ENCODE peak calls at places on chromosome 13, in nine cellular contexts. G is tibial artery, C is psoas muscle, H is colonic mucosa, I is testis, D is cardiac muscle cell, J is IMR-90, R is suprapubic skin, Z is heart right ventricle. N is an unnamed sample. For H3K9me3, the result is how much of the 10 kb centered on the place peaks cover.

GRCh38 chr13:97327521-97328221 is 105.5 kb downstream of the MBNL2 start:
- DNase-seq in C (no peak), J (peak), Z (no peak), I (no peak), D (peak), G (no peak), R (no peak), H (no peak), N (no peak)

GRCh38 chr13:113548778-113549621 is 35.6 kb upstream of the TFDP1 start:
- DNase-seq in D (no peak), C (no peak), J (no peak), R (no peak), G (peak), Z (no peak), H (peak), I (peak), N (peak)

GRCh38 chr13:47213057-47213456 is 316.2 kb upstream of the HTR2A start:
- DNase-seq in H (no peak), G (no peak), J (peak), D (no peak), C (no peak), R (no peak), I (no peak), Z (no peak), N (no peak)

GRCh38 chr13:30111810-30112209 is 195.5 kb downstream of the KATNAL1 start:
- DNase-seq in H (no peak), C (no peak), D (no peak), G (no peak), I (no peak), J (no peak), Z (no peak), R (no peak), N (peak)

GRCh38 chr13:42266464-42266863 is 5.5 kb upstream of the AKAP11 start:
- DNase-seq in G (no peak), C (no peak), I (no peak), R (no peak), J (peak), Z (no peak), H (no peak), D (peak), N (no peak)

GRCh38 chr13:113091211-113091771 is 14.3 kb upstream of the F7 start:
- DNase-seq in H (no peak), G (no peak), J (no peak), Z (no peak), D (no peak), C (no peak), R (no peak), I (no peak), N (no peak)

GRCh38 chr13:39259371-39259770 is 221.1 kb downstream of the NHLRC3 start:
- DNase-seq in C (no peak), J (no peak), D (no peak), Z (no peak), H (no peak), G (no peak), R (no peak), I (no peak), N (no peak)

GRCh38 chr13:35711909-35712308 is 235.4 kb upstream of the MAB21L1 start:
- DNase-seq in G (no peak), Z (no peak), J (no peak), D (no peak), H (no peak), R (no peak), I (no peak), C (no peak), N (no peak)

GRCh38 chr13:22173605-22174004 is 502.7 kb downstream of the FGF9 start:
- DNase-seq in R (no peak), J (peak), I (no peak), H (no peak), C (no peak), Z (no peak), D (peak), G (no peak), N (no peak)

GRCh38 chr13:22454586-22454985 is 726.2 kb upstream of the SGCG start:
- DNase-seq in G (no peak), J (no peak), Z (no peak), R (no peak), I (no peak), H (no peak), D (no peak), C (no peak), N (no peak)

GRCh38 chr13:101554420-101555125 is 102.1 kb downstream of the ITGBL1 start:
- DNase-seq in R (no peak), H (no peak), Z (no peak), G (no peak), D (no peak), C (no peak), I (no peak), J (no peak), N (no peak)

GRCh38 chr13:31282741-31283455 is 83.1 kb downstream of the B3GLCT start:
- DNase-seq in C (no peak), D (peak), G (no peak), Z (no peak), J (no peak), H (no peak), R (no peak), I (no peak), N (no peak)

GRCh38 chr13:84607614-84608013 is 725.3 kb upstream of the SLITRK1 start:
- DNase-seq in I (peak), C (peak), G (no peak), Z (no peak), D (peak), R (no peak), H (no peak), J (peak), N (no peak)

GRCh38 chr13:108609353-108609752 is 20.1 kb upstream of the MYO16 start:
- DNase-seq in D (peak), R (no peak), G (no peak), I (peak), Z (no peak), C (no peak), J (peak), H (no peak), N (no peak)

GRCh38 chr13:37923236-37923635 is 53.7 kb upstream of the TRPC4 start:
- DNase-seq in H (no peak), D (peak), C (no peak), R (no peak), Z (no peak), G (no peak), I (no peak), J (no peak), N (no peak)

GRCh38 chr13:109835321-109835720 is 48.9 kb upstream of the IRS2 start:
- DNase-seq in J (peak), I (no peak), D (peak), R (no peak), Z (no peak), C (no peak), G (no peak), H (no peak), N (no peak)

GRCh38 chr13:111034811-111035210 is 80.3 kb upstream of the ARHGEF7 start:
- DNase-seq in C (no peak), G (no peak), D (no peak), I (no peak), J (peak), Z (no peak), H (no peak), R (no peak), N (no peak)

GRCh38 chr13:79966502-79966901 is 374.4 kb downstream of the SPRY2 start:
- DNase-seq in G (no peak), J (no peak), D (no peak), I (no peak), H (no peak), R (no peak), C (no peak), Z (no peak), N (no peak)

GRCh38 chr13:67742478-67742877 is 512.3 kb upstream of the PCDH9 start:
- DNase-seq in I (no peak), D (no peak), R (no peak), H (no peak), C (no peak), Z (no peak), G (no peak), J (no peak), N (no peak)

GRCh38 chr13:26037302-26037701 is 14.5 kb downstream of the SHISA2 start:
- DNase-seq in D (peak), R (no peak), I (peak), G (no peak), J (no peak), H (peak), C (no peak), Z (no peak), N (no peak)

GRCh38 chr13:83216521-83217245 is 665.6 kb downstream of the SLITRK1 start:
- DNase-seq in J (peak), D (no peak), G (no peak), R (no peak), Z (no peak), C (no peak), H (no peak), I (no peak), N (no peak)

GRCh38 chr13:83221813-83222241 is 660.4 kb downstream of the SLITRK1 start:
- DNase-seq in J (peak), Z (no peak), H (no peak), I (no peak), G (no peak), R (no peak), D (peak), C (no peak), N (no peak)

GRCh38 chr13:83221256-83221655 is 661.0 kb downstream of the SLITRK1 start:
- DNase-seq in I (no peak), J (no peak), D (peak), H (no peak), R (no peak), Z (no peak), G (no peak), C (no peak), N (no peak)

GRCh38 chr13:83220241-83220640 is 662.0 kb downstream of the SLITRK1 start:
- DNase-seq in H (no peak), Z (no peak), J (peak), R (no peak), D (no peak), I (no peak), G (no peak), C (no peak), N (no peak)

DNA sequence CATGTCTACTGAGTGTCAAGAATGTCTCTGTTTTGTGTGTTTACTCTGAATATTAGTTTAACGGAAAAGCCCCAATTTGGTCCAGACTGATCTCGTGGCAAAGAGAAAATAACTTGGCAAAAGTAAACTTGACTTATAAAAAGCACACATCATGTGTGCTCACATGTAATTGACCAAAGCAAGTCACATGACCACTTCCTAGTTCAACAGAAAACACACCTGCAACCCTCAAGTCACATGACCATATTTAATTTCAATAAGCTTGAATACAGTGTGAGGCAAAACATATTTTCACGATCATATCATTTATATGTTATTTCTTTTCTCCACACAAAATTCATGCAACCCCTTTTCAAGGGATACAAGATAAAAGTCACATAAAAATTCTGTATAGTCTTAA is 662.4 kb downstream of the SLITRK1 start:
- DNase-seq in C (no peak), R (no peak), D (no peak), Z (no peak), G (no peak), I (no peak), J (no peak), H (no peak), N (no peak)
- H3K9me3 ChIP-seq in C (under half), R (under half), D (under half), Z (under half), G (under half), I (under half), J (under half), H (under half), N (under half)

DNA sequence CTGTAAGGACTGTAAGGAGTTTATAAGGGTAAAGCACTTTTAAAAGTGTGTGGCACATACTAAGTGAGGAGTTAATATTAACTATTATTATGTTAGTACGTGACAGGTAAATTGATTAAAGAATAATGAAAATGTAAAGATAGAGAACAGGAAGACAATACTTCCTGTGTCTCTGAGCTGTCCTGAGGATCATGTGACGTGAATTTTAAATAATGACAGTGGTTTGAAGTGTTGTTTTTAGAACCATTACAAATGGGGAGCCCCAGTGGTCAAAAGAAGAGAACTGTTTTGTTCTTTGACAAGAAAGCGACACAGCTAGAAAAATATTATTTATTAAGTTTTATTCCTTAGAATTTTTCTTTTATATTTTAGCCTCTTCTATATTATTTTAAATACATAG is 241.2 kb upstream of the STARD13 start:
- DNase-seq in J (no peak), Z (no peak), R (no peak), G (no peak), I (no peak), D (no peak), C (no peak), H (no peak), N (no peak)
- H3K4me3 ChIP-seq in J (no peak), Z (no peak), R (no peak), G (no peak), I (no peak), D (no peak), C (no peak), H (no peak), N (no peak)

DNA sequence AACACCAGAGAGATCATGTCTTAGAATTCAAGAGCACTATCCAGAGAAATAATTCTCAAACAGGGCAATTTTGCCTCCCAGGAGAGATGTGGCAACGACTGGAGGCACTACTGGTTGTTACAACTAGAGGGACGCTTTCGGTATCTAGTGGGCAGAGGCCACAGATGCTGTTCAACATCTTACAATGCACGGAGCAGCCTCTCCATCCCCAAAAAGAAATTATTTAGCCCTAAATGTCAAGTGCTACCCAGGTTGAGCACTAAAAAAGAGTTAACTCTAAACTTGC is 78.6 kb downstream of the ABCC4 start:
- DNase-seq in D (no peak), Z (no peak), H (no peak), G (no peak), J (no peak), I (no peak), R (no peak), C (no peak), N (no peak)
- TF ChIP-seq CTCF in D (no peak), Z (no peak), H (no peak), G (no peak), J (no peak), I (no peak), R (no peak), C (no peak), N (no peak)

GRCh38 chr13:19072543-19072942 is 109.1 kb downstream of the TUBA3C start:
- DNase-seq in H (no peak), I (no peak), D (no peak), C (no peak), G (no peak), Z (no peak), J (no peak), R (no peak), N (no peak)
- H3K9me3 ChIP-seq in H (under half), I (under half), D (under half), C (under half), G (under half), Z (under half), J (under half), R (under half), N (under half)

DNA sequence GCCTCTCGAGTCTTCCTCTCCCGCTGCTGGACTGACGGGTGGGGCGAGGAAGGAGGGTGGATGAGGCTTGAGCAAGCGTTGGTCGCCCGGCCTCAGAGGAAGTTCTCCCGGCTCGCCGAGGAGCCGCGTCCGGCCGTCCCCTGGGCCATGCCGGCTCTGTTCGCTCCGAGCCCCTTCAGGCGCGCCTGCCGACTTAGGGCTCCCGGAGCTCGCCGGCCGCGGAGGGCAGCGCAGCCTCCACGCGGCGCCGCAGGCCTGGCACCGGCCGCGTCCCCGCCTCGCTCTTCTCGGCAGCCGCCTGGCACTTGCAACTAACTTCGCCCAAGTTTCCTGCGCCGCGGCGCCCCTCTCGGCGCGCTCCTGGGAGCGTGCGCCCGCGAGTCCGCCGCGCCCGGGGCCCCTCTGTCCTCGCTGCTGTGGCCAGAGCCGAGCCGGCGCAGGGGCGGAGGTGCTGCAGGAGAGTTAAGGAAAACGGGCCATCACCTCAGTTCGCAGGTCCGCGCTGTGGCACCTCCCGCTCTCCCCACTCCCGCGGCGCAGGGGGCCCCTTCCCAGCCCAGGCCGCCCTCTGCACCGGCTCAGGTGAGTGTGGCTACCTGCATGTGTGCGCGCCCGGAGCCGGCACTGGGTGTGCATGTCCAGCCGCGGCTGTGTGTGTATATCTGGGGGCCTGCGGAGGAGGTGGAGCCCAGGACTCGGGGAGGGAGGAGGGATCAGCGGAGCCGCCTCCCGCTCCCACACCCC is 639 bp upstream of the SOX21 start:
- DNase-seq in J (peak), G (no peak), D (peak), C (peak), H (no peak), I (no peak), R (peak), Z (no peak), N (no peak)
- H3K4me3 ChIP-seq in J (no peak), G (peak), D (peak), C (peak), H (no peak), I (peak), R (peak), Z (peak), N (peak)

N was measured in Caco-2.